ENCODE peak calls at places on chromosome X, in seven cellular contexts. N, Z, S, O, H, G and J are unnamed samples.
A peak's percentile ranks its signal among the peaks of the same experiment; 100 is the strongest.

GRCh38 chrX:1137531-1137930 is 74.9 kb downstream of the CRLF2 start:
- DNase-seq in N (no peak), H (no peak), G (no peak), S (no peak), Z (no peak), O (no peak), J (no peak)

GRCh38 chrX:115521717-115522116 is 39.3 kb upstream of the PLS3 start:
- DNase-seq in N (no peak), H (no peak), Z (no peak), O (no peak), S (no peak), G (no peak), J (no peak)

GRCh38 chrX:136210806-136211205 is 40.4 kb downstream of the MAP7D3 start:
- DNase-seq in H (no peak), S (no peak), N (no peak), Z (no peak), G (peak; percentile 48), O (no peak), J (no peak)

GRCh38 chrX:34877451-34877850 is 65.1 kb upstream of the FAM47B start:
- DNase-seq in N (no peak), G (peak; percentile 65), S (no peak), Z (no peak), O (no peak), H (no peak), J (no peak)

GRCh38 chrX:152428596-152428995 is 22.5 kb downstream of the GABRA3 start:
- DNase-seq in S (no peak), N (no peak), G (no peak), O (no peak), H (no peak), Z (no peak), J (no peak)

GRCh38 chrX:56762707-56763555 is 33.9 kb downstream of the NBDY start:
- DNase-seq in S (no peak), Z (no peak), H (no peak), N (no peak), O (no peak), G (no peak), J (no peak)

GRCh38 chrX:130916636-130917422 is 13.8 kb upstream of the ENOX2 start:
- DNase-seq in H (no peak), G (peak; percentile 44), Z (peak; percentile 6), S (peak; percentile 43), O (peak; percentile 70), N (no peak), J (peak; percentile 18)

GRCh38 chrX:15903186-15903681 is 48.6 kb upstream of the AP1S2 start:
- DNase-seq in S (no peak), G (no peak), N (no peak), Z (no peak), O (no peak), H (no peak), J (no peak)

GRCh38 chrX:84710611-84711010 is 208.4 kb upstream of the HDX start:
- DNase-seq in S (peak; percentile 17), H (no peak), N (no peak), Z (no peak), O (no peak), G (no peak), J (no peak)

GRCh38 chrX:20514358-20514757 is 247.6 kb upstream of the RPS6KA3 start:
- DNase-seq in H (peak; percentile 48), G (peak; percentile 68), O (no peak), N (no peak), S (no peak), Z (no peak), J (peak; percentile 29)

GRCh38 chrX:3567681-3568080 is 145.8 kb downstream of the PRKX start:
- DNase-seq in S (no peak), O (no peak), N (no peak), G (peak; percentile 56), H (no peak), Z (no peak), J (no peak)

GRCh38 chrX:48996969-48997368 is 5.1 kb downstream of the GRIPAP1 start:
- DNase-seq in N (no peak), S (peak; percentile 35), H (no peak), Z (no peak), G (no peak), O (peak; percentile 47), J (no peak)

GRCh38 chrX:40176979-40177430 is 79.2 kb upstream of the BCOR start:
- DNase-seq in G (no peak), S (peak; percentile 26), N (no peak), O (peak; percentile 50), Z (no peak), H (no peak), J (no peak)

GRCh38 chrX:107563851-107564250 is 64.5 kb upstream of the PRPS1 start:
- DNase-seq in Z (no peak), O (no peak), H (no peak), S (peak; percentile 26), G (no peak), N (no peak), J (no peak)

GRCh38 chrX:40172980-40173661 is 75.4 kb upstream of the BCOR start:
- DNase-seq in S (no peak), G (no peak), O (no peak), H (no peak), N (no peak), Z (no peak), J (no peak)

GRCh38 chrX:7088968-7089615 is 58.4 kb upstream of the STS start:
- DNase-seq in N (no peak), S (peak; percentile 57), Z (no peak), H (no peak), O (peak; percentile 19), G (no peak), J (no peak)
- TF ChIP-seq CTCF in N (no peak), S (peak; percentile 46), Z (no peak), H (peak; percentile 39), O (no peak), G (no peak), J (peak; percentile 6)

DNA sequence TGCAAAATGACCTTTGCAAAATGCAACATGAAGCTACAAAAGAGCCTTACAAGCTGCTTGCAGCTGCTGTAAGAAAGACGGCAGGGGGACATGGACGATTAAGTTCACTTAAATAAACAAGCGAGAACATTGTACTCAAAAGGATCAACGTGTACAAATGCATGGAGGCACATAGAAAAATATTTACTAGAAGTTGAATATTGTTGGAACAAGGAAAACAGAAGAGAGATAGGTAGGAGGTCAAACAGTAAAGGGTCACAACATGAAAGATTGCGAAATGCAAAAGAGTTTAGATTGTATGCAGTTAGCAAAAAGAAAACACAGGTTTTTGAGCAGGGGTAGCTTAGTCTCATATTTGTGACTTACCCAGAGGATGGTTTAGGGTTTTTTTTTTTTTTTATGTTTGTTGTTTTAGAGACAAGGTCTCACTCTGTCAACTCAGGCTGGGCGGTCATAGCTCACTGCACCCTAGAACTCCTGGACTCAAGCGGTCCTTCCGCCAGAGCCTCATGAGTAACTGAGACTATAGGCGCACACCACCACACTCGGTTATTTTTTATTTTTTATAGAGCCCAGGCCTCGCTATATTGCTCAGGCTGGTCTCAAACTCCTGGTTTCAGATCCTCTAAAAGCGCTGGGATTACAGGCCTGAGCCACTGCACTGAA is 1.4 kb upstream of the PHF8 start:
- DNase-seq in G (no peak), O (no peak), H (no peak), S (no peak), Z (no peak), N (no peak), J (no peak)
- H3K4me3 ChIP-seq in G (no peak overlapping the region), O (no peak overlapping the region), H (no peak overlapping the region), S (no peak overlapping the region), Z (no peak overlapping the region), N (no peak overlapping the region), J (no peak overlapping the region)

GRCh38 chrX:111168314-111168713 is 72.3 kb downstream of the PAK3 start:
- DNase-seq in H (no peak), S (peak; percentile 43), G (peak; percentile 12), Z (no peak), O (peak; percentile 34), N (no peak), J (no peak)
- TF ChIP-seq CTCF in H (no peak), S (peak; percentile 57), G (peak; percentile 25), Z (no peak), O (peak; percentile 15), N (no peak), J (peak; percentile 34)

GRCh38 chrX:105738162-105738561 is 84.2 kb upstream of the NRK start:
- DNase-seq in N (no peak), G (no peak), O (no peak), Z (no peak), S (no peak), H (no peak), J (no peak)
- H3K4me3 ChIP-seq in N (no peak overlapping the region), G (no peak overlapping the region), O (no peak overlapping the region), Z (no peak overlapping the region), S (no peak overlapping the region), H (no peak overlapping the region), J (no peak overlapping the region)

DNA sequence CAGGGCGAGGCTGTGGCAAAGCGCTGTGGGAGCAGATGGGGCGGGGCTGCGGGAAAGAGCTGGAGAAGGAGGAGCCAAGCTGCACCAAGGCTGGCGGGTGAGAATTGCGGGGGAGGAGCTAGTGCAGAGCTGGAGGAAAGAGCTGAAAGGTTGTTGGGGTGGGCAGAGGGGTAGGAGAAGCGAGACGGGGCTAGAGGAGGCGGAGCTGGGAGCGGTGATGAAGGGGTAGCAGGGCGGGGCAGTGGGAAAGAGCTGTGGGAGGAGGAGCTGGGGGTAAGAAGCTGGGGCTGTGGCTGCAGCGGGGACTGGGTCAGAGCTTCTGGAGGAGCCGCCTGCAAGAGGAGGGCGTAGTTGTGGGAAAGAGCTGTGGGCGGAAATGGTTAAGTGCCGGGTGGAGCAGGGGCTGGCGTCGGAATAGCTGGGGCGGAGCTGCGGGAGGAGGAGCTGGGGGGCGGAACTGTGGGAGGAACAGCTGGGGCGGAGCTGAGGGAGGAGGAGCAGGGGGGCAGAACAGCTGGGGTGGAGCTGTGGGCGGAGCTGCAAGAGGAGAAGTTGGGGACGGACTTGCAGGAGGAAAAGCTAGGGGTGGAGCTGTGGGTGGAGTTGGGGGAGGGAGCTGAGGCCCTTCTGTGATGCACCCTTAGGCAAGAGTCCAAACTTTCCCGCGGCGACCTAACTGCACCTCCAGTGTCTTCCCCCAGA is 1.9 kb upstream of the EOLA2 start:
- DNase-seq in S (peak; percentile 93), O (peak; percentile 92), H (peak; percentile 83), N (peak; percentile 97), G (peak; percentile 99), Z (peak; percentile 97), J (peak; percentile 97)
- TF ChIP-seq CTCF in S (peak; percentile 14), O (no peak), H (peak; percentile 44), N (peak; percentile 61), G (peak; percentile 60), Z (peak; percentile 66), J (peak; percentile 63)

DNA sequence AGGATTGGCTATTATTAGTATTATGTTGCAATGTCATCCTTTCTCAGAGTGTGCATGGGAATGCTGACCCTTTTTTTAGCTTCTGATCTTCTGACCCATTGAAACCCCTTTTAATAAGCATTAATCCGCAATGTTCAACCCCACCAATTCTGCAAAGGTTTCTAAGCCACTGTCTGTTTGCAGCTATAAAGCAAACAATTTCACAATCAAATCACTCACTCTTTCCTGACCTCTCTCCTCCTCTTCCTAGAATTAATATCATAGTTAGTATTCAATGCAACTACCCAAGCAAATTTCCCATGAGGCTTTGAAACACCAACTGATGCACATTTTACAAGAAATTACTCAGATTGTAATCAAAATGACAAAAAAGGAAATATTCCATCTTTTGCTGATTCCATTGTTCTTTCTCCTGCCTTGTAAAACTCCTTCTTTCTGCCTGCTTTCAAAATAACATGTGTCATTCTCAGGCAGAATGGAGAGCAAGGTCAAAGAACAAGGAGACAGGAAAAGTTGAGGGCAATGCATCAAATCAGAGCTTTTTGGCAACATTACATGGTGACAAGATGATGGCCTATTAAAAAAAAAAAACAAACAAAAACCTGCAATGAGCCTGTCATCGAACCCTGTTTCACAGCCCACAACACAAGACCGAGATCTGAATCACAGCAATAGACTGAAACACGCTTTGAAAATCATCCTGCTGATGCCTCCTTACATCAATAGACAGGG is 253.2 kb upstream of the AR start:
- DNase-seq in N (no peak), H (no peak), G (no peak), O (no peak), S (no peak), Z (no peak), J (no peak)
- H3K4me3 ChIP-seq in N (no peak overlapping the region), H (no peak overlapping the region), G (no peak overlapping the region), O (no peak overlapping the region), S (no peak overlapping the region), Z (no peak overlapping the region), J (no peak overlapping the region)